ENCODE peak calls at places on chromosomes 13 and 19, in seven cellular contexts. B is nephron progenitor cell; G is IMR-90; O is T-helper 2 cell treated with Interferon-gamma antibody and Interleukin-4, amounts not matched to agents 5 μg/mL and 100 μg/mL, for 36 hours; U is GM04504; A is LoVo; X is germinal center. W is an unnamed sample.

GRCh38 chr19:54458648-54459281 is 4.8 kb downstream of the LENG9 start:
- DNase-seq in G (no peak), B (no peak), A (no peak), X (no peak), U (no peak), O (no peak), W (no peak)

GRCh38 chr13:58594978-58595600 is 963.5 kb downstream of the PCDH17 start:
- DNase-seq in A (no peak), X (no peak), B (no peak), O (no peak), U (no peak), G (no peak), W (no peak)

GRCh38 chr13:107715496-107715895 is 499.8 kb downstream of the LIG4 start:
- DNase-seq in O (no peak), X (no peak), A (no peak), U (no peak), G (no peak), B (no peak), W (no peak)

GRCh38 chr19:13150187-13150918 is at the start of the genes IER2 and STX10:
- DNase-seq in G (peak), O (peak), U (peak), B (peak), X (peak), A (peak), W (peak)

GRCh38 chr19:33186835-33187540 is 7.1 kb upstream of the LRP3 start:
- DNase-seq in G (no peak), O (no peak), X (no peak), A (no peak), U (no peak), B (peak), W (no peak)

GRCh38 chr13:80447747-80448146 is 106.8 kb upstream of the SPRY2 start:
- DNase-seq in O (no peak), B (no peak), G (no peak), X (no peak), U (no peak), A (no peak), W (no peak)

GRCh38 chr19:40163541-40164129 is 27.6 kb upstream of the MAP3K10 start:
- DNase-seq in G (no peak), X (no peak), A (no peak), O (no peak), U (no peak), B (no peak), W (no peak)

GRCh38 chr19:14167013-14167593 is 30.7 kb upstream of the ASF1B start:
- DNase-seq in A (no peak), G (no peak), B (no peak), O (no peak), U (no peak), X (no peak), W (no peak)

GRCh38 chr13:93080587-93080986 is 146.0 kb upstream of the GPC6 start:
- DNase-seq in X (no peak), B (no peak), G (peak), A (no peak), U (no peak), O (no peak), W (no peak)

GRCh38 chr13:113903361-113903760 is 39.5 kb upstream of the GAS6 start:
- DNase-seq in A (no peak), X (no peak), U (peak), B (no peak), G (peak), O (no peak), W (peak)

GRCh38 chr13:109938255-109938936 is 152.0 kb upstream of the IRS2 start:
- DNase-seq in G (peak), B (no peak), U (peak), X (no peak), A (no peak), O (no peak), W (no peak)

GRCh38 chr19:47681936-47682335 is 31.3 kb upstream of the EHD2 start:
- DNase-seq in O (no peak), B (no peak), G (no peak), U (no peak), X (no peak), A (no peak), W (no peak)

GRCh38 chr13:74758188-74758587 is 624.0 kb upstream of the KLF12 start:
- DNase-seq in A (no peak), X (no peak), U (no peak), O (no peak), B (no peak), G (no peak), W (no peak)

GRCh38 chr19:2922987-2923386 is 21.8 kb downstream of the ZNF77 start:
- DNase-seq in U (no peak), A (no peak), O (no peak), B (no peak), G (peak), X (no peak), W (no peak)

GRCh38 chr13:59664586-59664985 is 499.1 kb downstream of the DIAPH3 start:
- DNase-seq in O (no peak), U (no peak), G (no peak), B (no peak), X (no peak), A (no peak), W (no peak)

GRCh38 chr13:35881360-35881759 is 249.8 kb downstream of the DCLK1 start:
- DNase-seq in G (peak), O (no peak), A (no peak), X (no peak), U (no peak), B (no peak), W (no peak)

GRCh38 chr19:3975637-3976087 is 4.8 kb upstream of the DAPK3 start:
- DNase-seq in X (no peak), A (no peak), G (no peak), U (no peak), B (no peak), O (no peak), W (no peak)

GRCh38 chr13:111620586-111620985 is 300.1 kb downstream of the TEX29 start:
- DNase-seq in G (no peak), O (no peak), B (no peak), A (no peak), U (no peak), X (no peak), W (no peak)

W was measured in activated T-helper 2 cell treated with anti-CD3 and anti-CD28 coated beads, Interferon-gamma antibody, Interleukin-2, Interleukin-4, amounts not matched to agents 10 μg/mL and 5 μg/mL and 100 μg/mL, durations not matched to agents 14 hours and 24 hours and 36 hours.